ENCODE peak calls at places on chromosomes 6 and 20, in eight cellular contexts. One of them, this sample, is unnamed. For H3K27me3, the result is how much of the 10 kb centered on the place peaks cover.

GRCh38 chr20:4227085-4227821 is 211.9 kb upstream of the RNF24 start:
- DNase-seq in neuronal stem cell: no peak
- DNase-seq in GM23248: peak
- DNase-seq in PC-9: no peak
- DNase-seq in SJSA1: peak
- DNase-seq in heart right ventricle: no peak
- DNase-seq in tibial nerve: no peak
- DNase-seq in lung: no peak
- DNase-seq in this sample: no peak

GRCh38 chr6:136551103-136551502 is 881 bp upstream of the MAP7 start:
- DNase-seq in heart right ventricle: no peak
- DNase-seq in GM23248: no peak
- DNase-seq in neuronal stem cell: no peak
- DNase-seq in tibial nerve: no peak
- DNase-seq in SJSA1: no peak
- DNase-seq in lung: no peak
- DNase-seq in PC-9: no peak
- DNase-seq in this sample: no peak

GRCh38 chr6:134866563-134866962 is 83.3 kb downstream of the ALDH8A1 start:
- DNase-seq in PC-9: no peak
- DNase-seq in SJSA1: no peak
- DNase-seq in neuronal stem cell: no peak
- DNase-seq in heart right ventricle: no peak
- DNase-seq in lung: no peak
- DNase-seq in GM23248: no peak
- DNase-seq in tibial nerve: no peak
- DNase-seq in this sample: no peak

GRCh38 chr6:160992323-160993314 is 1.1 kb downstream of the MAP3K4 start:
- DNase-seq in lung: no peak
- DNase-seq in SJSA1: peak
- DNase-seq in GM23248: peak
- DNase-seq in tibial nerve: peak
- DNase-seq in heart right ventricle: peak
- DNase-seq in neuronal stem cell: peak
- DNase-seq in PC-9: peak
- DNase-seq in this sample: no peak

GRCh38 chr6:131213501-131213990 is 78.3 kb downstream of the AKAP7 start:
- DNase-seq in SJSA1: peak
- DNase-seq in PC-9: no peak
- DNase-seq in tibial nerve: no peak
- DNase-seq in GM23248: peak
- DNase-seq in lung: no peak
- DNase-seq in neuronal stem cell: no peak
- DNase-seq in heart right ventricle: no peak
- DNase-seq in this sample: no peak

GRCh38 chr6:166657531-166657930 is 30.5 kb upstream of the RPS6KA2 start:
- DNase-seq in heart right ventricle: no peak
- DNase-seq in neuronal stem cell: no peak
- DNase-seq in tibial nerve: no peak
- DNase-seq in lung: no peak
- DNase-seq in SJSA1: no peak
- DNase-seq in PC-9: no peak
- DNase-seq in GM23248: no peak
- DNase-seq in this sample: no peak

GRCh38 chr6:16405349-16405865 is 167.0 kb downstream of the GMPR start:
- DNase-seq in heart right ventricle: no peak
- DNase-seq in neuronal stem cell: no peak
- DNase-seq in SJSA1: no peak
- DNase-seq in tibial nerve: no peak
- DNase-seq in GM23248: no peak
- DNase-seq in PC-9: no peak
- DNase-seq in lung: no peak
- DNase-seq in this sample: no peak

GRCh38 chr20:18195931-18196330 is 58.3 kb downstream of the KAT14 start:
- DNase-seq in lung: no peak
- DNase-seq in heart right ventricle: no peak
- DNase-seq in neuronal stem cell: no peak
- DNase-seq in GM23248: no peak
- DNase-seq in PC-9: no peak
- DNase-seq in tibial nerve: no peak
- DNase-seq in SJSA1: no peak
- DNase-seq in this sample: no peak

GRCh38 chr6:56036911-56037310 is 161.5 kb upstream of the BMP5 start:
- DNase-seq in GM23248: no peak
- DNase-seq in PC-9: no peak
- DNase-seq in SJSA1: no peak
- DNase-seq in tibial nerve: no peak
- DNase-seq in lung: no peak
- DNase-seq in heart right ventricle: no peak
- DNase-seq in neuronal stem cell: no peak
- DNase-seq in this sample: no peak

GRCh38 chr6:154732824-154733609 is at the start of gene SCAF8:
- DNase-seq in PC-9: peak
- DNase-seq in neuronal stem cell: peak
- DNase-seq in lung: peak
- DNase-seq in heart right ventricle: peak
- DNase-seq in tibial nerve: peak
- DNase-seq in SJSA1: peak
- DNase-seq in GM23248: peak
- DNase-seq in this sample: peak

GRCh38 chr20:45957021-45957941 is 14.7 kb downstream of the ZNF335 start:
- DNase-seq in PC-9: no peak
- DNase-seq in SJSA1: no peak
- DNase-seq in tibial nerve: no peak
- DNase-seq in neuronal stem cell: no peak
- DNase-seq in lung: no peak
- DNase-seq in GM23248: no peak
- DNase-seq in heart right ventricle: no peak
- DNase-seq in this sample: no peak

GRCh38 chr20:56843817-56844216 is 214.7 kb downstream of the TFAP2C start:
- DNase-seq in GM23248: peak
- DNase-seq in tibial nerve: no peak
- DNase-seq in heart right ventricle: no peak
- DNase-seq in SJSA1: peak
- DNase-seq in neuronal stem cell: no peak
- DNase-seq in PC-9: no peak
- DNase-seq in lung: no peak
- DNase-seq in this sample: no peak

DNA sequence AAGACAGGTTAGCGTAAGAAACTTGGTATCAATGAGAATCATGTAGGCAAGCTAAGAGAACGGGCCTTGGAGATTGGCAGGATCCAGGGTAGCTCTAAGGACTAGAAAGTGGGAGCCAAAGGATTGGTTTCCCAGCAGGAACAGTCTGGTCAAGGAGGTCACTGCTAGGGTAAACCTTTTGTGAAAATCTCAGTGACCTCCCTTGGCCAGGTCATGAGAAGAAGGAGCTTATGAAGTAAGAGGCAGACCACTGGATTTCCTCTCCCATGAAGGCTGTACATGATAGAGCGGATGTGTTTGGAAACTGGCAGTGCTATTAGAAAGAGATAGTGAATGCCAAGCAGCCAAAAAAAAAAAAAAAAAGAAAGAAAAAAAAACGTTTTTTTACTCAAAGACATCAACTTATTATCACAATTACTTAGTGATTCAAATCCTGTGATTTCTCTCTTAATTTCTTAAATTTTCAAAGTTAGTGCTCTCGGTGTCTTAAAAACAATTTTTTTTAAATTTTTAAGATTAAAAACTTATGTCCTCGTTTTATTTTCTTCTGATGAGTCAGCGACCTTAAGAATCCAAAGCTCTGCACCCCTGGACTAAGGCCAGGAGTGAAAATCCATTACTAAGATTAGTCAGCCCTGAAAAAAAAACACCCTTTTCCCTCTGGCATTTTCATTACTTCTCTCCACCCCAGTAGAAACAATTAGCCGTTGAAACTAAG is 85.9 kb upstream of the CARMIL1 start:
- DNase-seq in neuronal stem cell: no peak
- DNase-seq in tibial nerve: peak
- DNase-seq in GM23248: peak
- DNase-seq in lung: no peak
- DNase-seq in heart right ventricle: peak
- DNase-seq in PC-9: peak
- DNase-seq in SJSA1: peak
- DNase-seq in this sample: no peak
- H3K4me3 ChIP-seq in neuronal stem cell: no peak
- H3K4me3 ChIP-seq in tibial nerve: no peak
- H3K4me3 ChIP-seq in GM23248: peak
- H3K4me3 ChIP-seq in lung: no peak
- H3K4me3 ChIP-seq in heart right ventricle: no peak
- H3K4me3 ChIP-seq in PC-9: peak
- H3K4me3 ChIP-seq in SJSA1: no peak
- H3K4me3 ChIP-seq in this sample: no peak

DNA sequence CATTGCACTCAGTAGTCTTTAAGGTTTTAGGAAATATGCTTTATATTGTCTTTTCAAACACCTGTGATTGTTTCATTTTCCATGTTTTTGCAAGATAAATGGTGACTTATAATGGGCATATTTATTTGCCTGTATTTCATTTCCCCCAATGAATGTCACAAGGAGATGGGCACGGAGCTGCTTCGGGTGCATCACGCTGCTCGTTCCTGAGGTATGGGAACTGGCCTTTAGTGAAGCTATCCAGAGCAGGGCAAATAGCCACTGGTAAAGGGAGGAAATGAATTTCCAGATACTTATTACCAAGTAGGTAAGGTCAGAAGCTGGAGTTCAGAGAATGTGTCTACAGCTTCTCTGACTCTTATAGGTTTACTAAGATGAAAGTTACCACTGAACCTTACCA is 3.7 kb downstream of the POU3F2 start:
- DNase-seq in SJSA1: no peak
- DNase-seq in tibial nerve: no peak
- DNase-seq in heart right ventricle: no peak
- DNase-seq in GM23248: no peak
- DNase-seq in lung: no peak
- DNase-seq in PC-9: no peak
- DNase-seq in neuronal stem cell: no peak
- DNase-seq in this sample: no peak
- H3K27me3 ChIP-seq in SJSA1: half or more
- H3K27me3 ChIP-seq in tibial nerve: half or more
- H3K27me3 ChIP-seq in heart right ventricle: half or more
- H3K27me3 ChIP-seq in GM23248: half or more
- H3K27me3 ChIP-seq in lung: under half
- H3K27me3 ChIP-seq in PC-9: under half
- H3K27me3 ChIP-seq in neuronal stem cell: under half
- H3K27me3 ChIP-seq in this sample: half or more

GRCh38 chr6:157123245-157123644 is 200.1 kb downstream of the TMEM242 start:
- DNase-seq in tibial nerve: no peak
- DNase-seq in heart right ventricle: no peak
- DNase-seq in SJSA1: no peak
- DNase-seq in lung: no peak
- DNase-seq in GM23248: no peak
- DNase-seq in neuronal stem cell: no peak
- DNase-seq in PC-9: no peak
- DNase-seq in this sample: no peak

GRCh38 chr6:157119502-157120027 is 203.8 kb downstream of the TMEM242 start:
- DNase-seq in tibial nerve: no peak
- DNase-seq in PC-9: no peak
- DNase-seq in heart right ventricle: no peak
- DNase-seq in neuronal stem cell: no peak
- DNase-seq in SJSA1: no peak
- DNase-seq in lung: no peak
- DNase-seq in GM23248: no peak
- DNase-seq in this sample: no peak

GRCh38 chr6:157124855-157125254 is 198.5 kb downstream of the TMEM242 start:
- DNase-seq in SJSA1: no peak
- DNase-seq in neuronal stem cell: no peak
- DNase-seq in tibial nerve: no peak
- DNase-seq in heart right ventricle: no peak
- DNase-seq in lung: no peak
- DNase-seq in PC-9: no peak
- DNase-seq in GM23248: no peak
- DNase-seq in this sample: no peak

GRCh38 chr6:157121897-157122296 is 201.4 kb downstream of the TMEM242 start:
- DNase-seq in neuronal stem cell: no peak
- DNase-seq in lung: no peak
- DNase-seq in heart right ventricle: no peak
- DNase-seq in tibial nerve: no peak
- DNase-seq in SJSA1: no peak
- DNase-seq in GM23248: no peak
- DNase-seq in PC-9: no peak
- DNase-seq in this sample: no peak

DNA sequence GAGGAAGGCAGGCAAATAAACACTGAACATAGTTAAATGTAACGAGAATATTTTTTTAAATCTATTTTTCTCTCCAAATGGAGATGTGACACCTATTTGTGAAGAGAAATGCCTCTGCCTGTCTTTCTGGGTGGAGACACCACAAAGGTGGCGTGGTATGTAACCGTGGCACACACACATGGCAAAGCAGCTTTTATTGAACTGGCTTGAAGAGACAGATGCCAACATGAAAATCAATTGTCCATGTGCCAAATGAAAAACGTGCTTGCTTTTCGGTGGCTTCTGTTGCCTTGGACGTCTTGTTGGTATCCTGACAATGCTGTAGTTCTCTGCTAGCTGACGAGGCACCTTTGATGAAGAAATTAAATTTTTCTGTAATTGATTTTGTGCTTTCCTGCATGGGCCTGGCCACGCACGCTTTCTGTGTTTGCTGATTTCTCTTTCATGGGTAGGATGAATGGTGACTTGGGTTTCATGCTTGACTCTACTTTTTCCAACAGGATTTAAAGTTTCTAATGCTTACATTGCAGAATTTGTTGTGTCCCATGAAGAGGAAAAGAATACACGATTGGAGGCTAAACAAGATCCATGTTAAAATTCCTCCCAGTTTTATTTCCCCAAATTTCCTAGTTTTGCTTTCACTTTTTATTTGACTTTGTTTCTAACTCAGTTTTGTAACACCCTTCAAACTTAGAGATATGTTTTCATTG is 202.6 kb downstream of the TMEM242 start:
- DNase-seq in neuronal stem cell: no peak
- DNase-seq in tibial nerve: no peak
- DNase-seq in PC-9: no peak
- DNase-seq in heart right ventricle: no peak
- DNase-seq in lung: no peak
- DNase-seq in GM23248: no peak
- DNase-seq in SJSA1: no peak
- DNase-seq in this sample: no peak
- H3K4me3 ChIP-seq in neuronal stem cell: no peak
- H3K4me3 ChIP-seq in tibial nerve: no peak
- H3K4me3 ChIP-seq in PC-9: no peak
- H3K4me3 ChIP-seq in heart right ventricle: no peak
- H3K4me3 ChIP-seq in lung: no peak
- H3K4me3 ChIP-seq in GM23248: no peak
- H3K4me3 ChIP-seq in SJSA1: no peak
- H3K4me3 ChIP-seq in this sample: no peak

DNA sequence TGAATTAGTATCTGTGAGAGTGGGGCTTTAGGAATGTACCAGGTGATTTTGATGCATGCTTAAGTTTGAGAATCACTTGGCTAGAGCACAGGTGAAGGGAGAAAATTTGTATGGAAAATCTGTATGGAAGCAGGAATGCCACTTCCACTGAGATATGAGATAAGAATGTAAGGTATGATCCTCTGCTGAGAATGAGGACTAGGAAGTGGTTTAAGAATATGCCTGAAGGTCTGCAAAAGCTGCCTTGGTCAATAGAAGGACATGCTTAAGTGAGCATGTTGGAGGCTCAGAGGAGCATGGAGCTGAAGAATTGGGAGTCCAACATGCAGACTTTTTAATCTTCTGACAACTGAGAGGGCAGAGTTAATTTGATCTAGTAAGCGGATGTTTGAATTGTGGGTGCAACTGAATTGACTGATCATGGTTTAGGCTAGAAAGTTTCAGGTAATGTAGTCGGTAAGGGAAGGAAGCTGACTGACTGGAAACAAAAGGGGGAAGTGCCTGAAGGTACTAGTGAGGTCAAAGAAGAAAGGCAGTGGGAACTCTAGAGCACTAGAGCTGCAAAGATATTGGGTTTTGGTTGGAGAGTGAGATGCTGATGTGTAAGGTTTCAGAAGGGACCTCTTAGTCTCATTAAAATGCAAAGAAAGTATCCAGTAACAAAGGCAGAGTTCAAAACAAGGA is 28.6 kb upstream of the NOTCH4 start:
- DNase-seq in heart right ventricle: no peak
- DNase-seq in SJSA1: no peak
- DNase-seq in PC-9: no peak
- DNase-seq in neuronal stem cell: no peak
- DNase-seq in lung: no peak
- DNase-seq in tibial nerve: no peak
- DNase-seq in GM23248: no peak
- DNase-seq in this sample: no peak
- H3K27me3 ChIP-seq in heart right ventricle: under half
- H3K27me3 ChIP-seq in SJSA1: under half
- H3K27me3 ChIP-seq in PC-9: under half
- H3K27me3 ChIP-seq in neuronal stem cell: under half
- H3K27me3 ChIP-seq in lung: under half
- H3K27me3 ChIP-seq in tibial nerve: under half
- H3K27me3 ChIP-seq in GM23248: under half
- H3K27me3 ChIP-seq in this sample: under half